ENCODE peak calls at places on chromosomes 7 and 10, in four cellular contexts. L is NCI-H187; K is IMR-90; O is stimulated activated CD8-positive, alpha-beta memory T cell treated with anti-CD3 and anti-CD28 coated beads, Interleukin-15, amount 100 ng/mL, for 4 hours. M is an unnamed sample.
A peak's percentile ranks its signal among the peaks of the same experiment; 100 is the strongest.

GRCh38 chr10:63055705-63056104 is 77.4 kb upstream of the NRBF2 start:
- DNase-seq in K (no peak), O (no peak), L (no peak), M (no peak)

GRCh38 chr10:25064401-25064800 is 48.0 kb downstream of the THNSL1 start:
- DNase-seq in L (no peak), K (no peak), O (no peak), M (no peak)

GRCh38 chr7:25967278-25968204 is 184.5 kb upstream of the NFE2L3 start:
- DNase-seq in L (no peak), K (no peak), O (no peak), M (no peak)

GRCh38 chr7:82740246-82740848 is 296.8 kb upstream of the CACNA2D1 start:
- DNase-seq in O (no peak), L (no peak), K (peak; percentile 72), M (no peak)

GRCh38 chr7:132226046-132226590 is 350.2 kb downstream of the PLXNA4 start:
- DNase-seq in O (no peak), L (no peak), K (no peak), M (no peak)

GRCh38 chr7:44401692-44402091 is 76.3 kb upstream of the CAMK2B start:
- DNase-seq in K (no peak), L (no peak), O (no peak), M (no peak)

GRCh38 chr10:23467024-23467423 is 28.1 kb downstream of the OTUD1 start:
- DNase-seq in L (no peak), O (no peak), K (no peak), M (no peak)

GRCh38 chr10:93580824-93581223 is 14.4 kb downstream of the FFAR4 start:
- DNase-seq in K (peak; percentile 33), O (no peak), L (no peak), M (no peak)

GRCh38 chr10:3978174-3978573 is 193.2 kb upstream of the KLF6 start:
- DNase-seq in K (peak; percentile 74), L (no peak), O (no peak), M (no peak)

GRCh38 chr10:71772832-71773220 is 494 bp downstream of the VSIR start:
- DNase-seq in L (no peak), O (no peak), K (no peak), M (no peak)

GRCh38 chr10:77504196-77504869 is 133.3 kb downstream of the KCNMA1 start:
- DNase-seq in O (no peak), L (no peak), K (peak; percentile 76), M (no peak)

GRCh38 chr7:100606313-100606712 is 4.2 kb downstream of the PCOLCE start:
- DNase-seq in L (no peak), K (no peak), O (no peak), M (no peak)

GRCh38 chr7:84247591-84247990 is 53.0 kb upstream of the SEMA3A start:
- DNase-seq in O (no peak), K (peak; percentile 91), L (no peak), M (no peak)

GRCh38 chr7:2417981-2418481 is 14.6 kb downstream of the CHST12 start:
- DNase-seq in L (no peak), O (peak; percentile 53), K (peak; percentile 36), M (no peak)

GRCh38 chr7:42125321-42125720 is 111.7 kb downstream of the GLI3 start:
- DNase-seq in L (no peak), K (no peak), O (no peak), M (no peak)

GRCh38 chr7:71682841-71683341 is 550.9 kb downstream of the GALNT17 start:
- DNase-seq in L (no peak), O (no peak), K (no peak), M (no peak)

GRCh38 chr10:36489928-36490279 is 635.5 kb upstream of the ANKRD30A start:
- DNase-seq in L (no peak), O (no peak), K (peak; percentile 86), M (no peak)

GRCh38 chr7:46145412-46145811 is 224.3 kb upstream of the IGFBP3 start:
- DNase-seq in L (no peak), O (no peak), K (peak; percentile 99), M (no peak)

GRCh38 chr7:120792091-120792860 is 65.7 kb downstream of the TSPAN12 start:
- DNase-seq in O (no peak), K (peak; percentile 65), L (peak; percentile 44), M (peak; percentile 89)

GRCh38 chr10:123038782-123039631 is 30.2 kb downstream of the ACADSB start:
- DNase-seq in K (no peak), O (no peak), L (no peak), M (no peak)

GRCh38 chr10:25933653-25934608 is at the start of gene MYO3A:
- DNase-seq in L (no peak), O (no peak), K (no peak), M (no peak)

GRCh38 chr7:91941450-91941849 is 788 bp downstream of the AKAP9 start:
- DNase-seq in O (peak; percentile 7), L (peak; percentile 63), K (peak; percentile 18), M (no peak)

GRCh38 chr7:6578114-6579084 is 1.1 kb downstream of the ZDHHC4 start:
- DNase-seq in O (no peak), L (no peak), K (peak; percentile 29), M (no peak)

GRCh38 chr7:143416565-143417149 is 8.0 kb upstream of the EPHA1 start:
- DNase-seq in O (no peak), L (no peak), K (peak; percentile 53), M (no peak)

GRCh38 chr7:69749358-69749757 is 151.1 kb downstream of the AUTS2 start:
- DNase-seq in L (no peak), K (no peak), O (no peak), M (no peak)

GRCh38 chr10:28411648-28412047 is 108.8 kb upstream of the MPP7 start:
- DNase-seq in O (no peak), L (no peak), K (no peak), M (no peak)

GRCh38 chr7:2474224-2474623 is 2.0 kb downstream of the GRIFIN start:
- DNase-seq in O (no peak), K (no peak), L (no peak), M (no peak)

GRCh38 chr10:118447478-118447877 is 105.4 kb upstream of the FAM204A start:
- DNase-seq in K (no peak), L (no peak), O (no peak), M (peak; percentile 65)

M was measured in osteocyte.